ENCODE peak calls at places on chromosomes 11 and 22, in five cellular contexts. D, I, A, V and T are unnamed samples.

GRCh38 chr11:129368889-129369672 is 6.6 kb upstream of the BARX2 start:
- DNase-seq in V (no peak), D (no peak), I (no peak), A (no peak), T (no peak)

GRCh38 chr22:23216331-23217170 is 36.2 kb downstream of the BCR start:
- DNase-seq in D (peak; percentile 3), V (no peak), A (peak; percentile 77), I (no peak), T (no peak)

GRCh38 chr11:111539426-111540113 is 950 bp upstream of the LAYN start:
- DNase-seq in I (no peak), A (no peak), V (no peak), D (no peak), T (no peak)

GRCh38 chr11:7582338-7582985 is 68.7 kb downstream of the PPFIBP2 start:
- DNase-seq in V (no peak), A (no peak), D (no peak), I (no peak), T (no peak)

GRCh38 chr11:118380571-118380970 is 20.8 kb upstream of the ATP5MG start:
- DNase-seq in V (no peak), I (no peak), A (no peak), D (no peak), T (no peak)

GRCh38 chr11:2782769-2783168 is 83.0 kb upstream of the KCNQ1OT1 start:
- DNase-seq in V (no peak), A (no peak), D (no peak), I (no peak), T (no peak)

GRCh38 chr11:1983601-1983961 is 14.1 kb downstream of the H19 start:
- DNase-seq in V (no peak), D (no peak), I (peak; percentile 10), A (peak; percentile 15), T (peak; percentile 8)

GRCh38 chr11:8086001-8086479 is 5.0 kb downstream of the TUB start:
- DNase-seq in D (no peak), V (no peak), A (peak; percentile 62), I (peak; percentile 68), T (peak; percentile 67)

GRCh38 chr11:16086229-16086628 is 270.1 kb downstream of the SOX6 start:
- DNase-seq in I (no peak), D (no peak), A (no peak), V (no peak), T (no peak)

GRCh38 chr11:85955531-85955930 is 100.3 kb downstream of the CCDC83 start:
- DNase-seq in I (no peak), V (peak; percentile 25), D (peak; percentile 37), A (no peak), T (peak; percentile 35)

GRCh38 chr22:46251816-46252380 is 1.8 kb upstream of the CDPF1 start:
- DNase-seq in I (no peak), A (no peak), D (no peak), V (no peak), T (no peak)

GRCh38 chr22:37544955-37545702 is 15.2 kb upstream of the CDC42EP1 start:
- DNase-seq in V (no peak), A (no peak), I (peak; percentile 77), D (peak; percentile 89), T (peak; percentile 79)

GRCh38 chr11:66879583-66879982 is 22.7 kb downstream of the LRFN4 start:
- DNase-seq in A (no peak), D (no peak), V (no peak), I (no peak), T (no peak)

GRCh38 chr11:13941790-13942189 is 20.7 kb upstream of the SPON1 start:
- DNase-seq in A (no peak), V (no peak), I (no peak), D (no peak), T (no peak)

GRCh38 chr22:38733329-38734202 is 22.2 kb downstream of the SUN2 start:
- DNase-seq in I (peak; percentile 65), D (peak; percentile 72), V (no peak), A (peak; percentile 84), T (peak; percentile 38)

GRCh38 chr11:112277937-112278336 is 17.3 kb upstream of the PLET1 start:
- DNase-seq in A (no peak), I (no peak), D (no peak), V (peak; percentile 34), T (no peak)

GRCh38 chr22:41504397-41504796 is 35.5 kb downstream of the ACO2 start:
- DNase-seq in V (no peak), I (no peak), D (peak; percentile 90), A (no peak), T (no peak)

GRCh38 chr11:12478743-12479142 is 101.4 kb downstream of the PARVA start:
- DNase-seq in V (no peak), A (no peak), D (no peak), I (peak; percentile 36), T (peak; percentile 57)

GRCh38 chr11:10476927-10477689 is 22.0 kb downstream of the AMPD3 start:
- DNase-seq in A (no peak), V (no peak), D (peak; percentile 13), I (no peak), T (no peak)

GRCh38 chr22:50705219-50705691 is 32.6 kb downstream of the SHANK3 start:
- DNase-seq in I (peak; percentile 39), V (peak; percentile 55), A (peak; percentile 77), D (peak; percentile 62), T (peak; percentile 82)

GRCh38 chr11:123973816-123974215 is 3.8 kb downstream of the OR10S1 start:
- DNase-seq in D (no peak), V (peak; percentile 53), I (no peak), A (no peak), T (no peak)

GRCh38 chr22:44805663-44806062 is 53.3 kb downstream of the ARHGAP8 start:
- DNase-seq in A (no peak), D (no peak), I (no peak), V (no peak), T (no peak)

GRCh38 chr11:62648967-62649364 is 2.6 kb upstream of the GANAB start:
- DNase-seq in D (no peak), V (no peak), I (no peak), A (peak; percentile 75), T (no peak)

GRCh38 chr11:14388352-14388751 is 29.4 kb upstream of the RRAS2 start:
- DNase-seq in D (no peak), A (no peak), I (no peak), V (no peak), T (no peak)

GRCh38 chr11:65325435-65325834 is 8.2 kb upstream of the DPF2 start:
- DNase-seq in V (no peak), A (no peak), I (no peak), D (no peak), T (no peak)

DNA sequence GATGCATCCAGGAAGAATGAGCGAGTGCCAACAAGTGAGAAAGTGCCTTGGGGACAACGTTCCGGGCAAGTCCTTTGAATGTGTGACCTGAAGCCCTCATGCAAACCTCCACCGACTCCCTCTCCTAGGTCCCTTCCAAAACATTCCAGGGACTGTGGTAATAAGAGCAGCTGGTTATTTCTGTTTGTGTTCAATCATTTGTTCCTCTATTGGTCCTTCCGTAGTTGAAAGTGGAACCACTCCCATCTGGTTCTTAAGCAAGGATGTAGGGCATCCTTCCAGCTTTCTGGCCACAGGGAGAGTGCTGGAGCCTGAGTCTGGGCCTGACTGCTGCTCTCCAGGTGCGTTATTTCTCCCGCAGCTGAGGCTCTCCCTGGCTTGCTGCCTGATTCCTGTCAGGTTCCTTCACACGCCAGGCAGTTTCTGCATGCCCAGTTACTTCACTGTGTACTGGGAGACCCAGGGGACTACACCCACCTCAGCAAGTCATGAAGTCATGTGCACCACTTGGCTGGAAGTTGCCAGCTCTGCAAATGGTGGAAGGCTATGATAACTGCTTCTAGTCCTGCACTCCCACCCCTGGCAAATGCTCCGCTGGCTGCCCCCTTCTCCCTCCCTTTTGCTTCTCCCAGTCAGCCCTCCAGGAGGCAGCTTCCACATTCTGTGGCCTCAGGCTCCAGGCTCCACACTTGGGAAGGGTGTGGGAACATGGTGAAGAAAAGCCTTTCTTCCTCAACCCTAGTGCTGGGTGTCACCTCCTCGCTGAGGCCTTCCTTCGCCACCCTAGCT is 4.0 kb upstream of the ALX4 start:
- DNase-seq in V (no peak), D (no peak), I (no peak), A (no peak), T (no peak)
- H3K27me3 ChIP-seq in V (peaks cover 99% of the 10 kb centered on the region), D (peaks cover 94% of the 10 kb centered on the region), I (peaks cover 4% of the 10 kb centered on the region), A (peaks cover 97% of the 10 kb centered on the region), T (no peaks in the 10 kb centered on the region)

GRCh38 chr22:34917239-34917638 is 148.7 kb upstream of the ISX start:
- DNase-seq in A (no peak), I (peak; percentile 23), V (no peak), D (no peak), T (no peak)

GRCh38 chr22:34914871-34915270 is 151.1 kb upstream of the ISX start:
- DNase-seq in A (no peak), D (no peak), V (no peak), I (no peak), T (peak; percentile 29)
- H3K27me3 ChIP-seq in A (no peaks in the 10 kb centered on the region), D (no peaks in the 10 kb centered on the region), V (no peaks in the 10 kb centered on the region), I (no peaks in the 10 kb centered on the region), T (no peaks in the 10 kb centered on the region)

DNA sequence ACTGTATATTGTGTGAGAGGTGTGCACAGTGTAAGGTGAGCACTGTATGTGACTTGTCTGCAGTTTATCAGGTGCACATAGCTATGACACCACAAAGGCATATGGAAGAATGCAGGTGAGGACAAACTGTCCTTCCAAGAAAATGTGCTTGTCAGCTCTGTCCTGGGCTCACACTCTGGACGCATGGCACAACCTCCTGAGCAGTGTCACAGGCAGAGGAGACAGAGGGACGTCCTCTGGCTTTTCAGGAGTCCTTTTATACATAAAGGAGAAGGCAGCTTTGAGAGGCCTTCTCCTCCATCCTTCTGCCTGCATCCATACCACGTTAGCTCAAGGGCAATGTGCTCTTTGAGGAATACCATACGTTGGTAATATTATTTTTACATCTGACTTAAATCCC is 7.5 kb upstream of the MYOD1 start:
- DNase-seq in A (no peak), V (no peak), D (no peak), I (no peak), T (no peak)
- H3K27me3 ChIP-seq in A (peaks cover 12% of the 10 kb centered on the region), V (peaks cover 19% of the 10 kb centered on the region), D (peaks cover 15% of the 10 kb centered on the region), I (no peaks in the 10 kb centered on the region), T (no peaks in the 10 kb centered on the region)

GRCh38 chr11:20203836-20204235 is 43.6 kb upstream of the DBX1 start:
- DNase-seq in D (no peak), A (no peak), V (no peak), I (no peak), T (no peak)
- H3K27me3 ChIP-seq in D (peaks cover 23% of the 10 kb centered on the region), A (peaks cover 26% of the 10 kb centered on the region), V (peaks cover 28% of the 10 kb centered on the region), I (no peaks in the 10 kb centered on the region), T (no peaks in the 10 kb centered on the region)

DNA sequence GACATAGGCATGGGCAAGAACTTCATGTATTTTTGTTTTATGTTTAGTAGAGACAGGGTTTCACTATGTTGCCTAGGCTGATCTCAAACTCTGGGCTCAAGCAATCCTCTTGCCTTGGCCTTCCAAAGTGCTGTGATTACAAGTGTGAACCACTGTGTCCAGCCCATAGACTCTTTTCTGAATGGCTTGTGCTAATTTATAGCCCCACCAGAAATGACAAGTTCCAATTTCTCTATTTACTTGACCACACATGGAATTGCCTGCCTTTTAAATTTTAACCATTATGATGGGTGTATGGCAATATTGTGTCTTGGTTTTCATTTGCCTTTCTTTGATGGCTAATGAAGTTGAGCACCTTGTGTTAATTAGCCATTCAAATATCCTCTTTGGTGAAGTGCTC is 85.8 kb upstream of the NECTIN1 start:
- DNase-seq in I (no peak), A (no peak), D (no peak), V (no peak), T (no peak)
- H3K27me3 ChIP-seq in I (no peaks in the 10 kb centered on the region), A (no peaks in the 10 kb centered on the region), D (no peaks in the 10 kb centered on the region), V (no peaks in the 10 kb centered on the region), T (no peaks in the 10 kb centered on the region)